ENCODE peak calls at places on chromosome 4, in four cellular contexts. P is GM20000, E is prostate gland, W is WTC11. S is an unnamed sample.
A peak's percentile ranks its signal among the peaks of the same experiment; 100 is the strongest.

GRCh38 chr4:172844556-172844955 is 324.1 kb upstream of the GALNT7 start:
- DNase-seq in E (no peak), P (no peak), W (no peak), S (no peak)

GRCh38 chr4:13384055-13384454 is 100.1 kb downstream of the RAB28 start:
- DNase-seq in W (no peak), E (no peak), P (no peak), S (no peak)

GRCh38 chr4:118221193-118221800 is 131.5 kb downstream of the PRSS12 start:
- DNase-seq in W (no peak), P (no peak), E (no peak), S (no peak)

GRCh38 chr4:26992657-26993361 is 132.2 kb downstream of the STIM2 start:
- DNase-seq in W (no peak), P (peak; percentile 59), E (peak; percentile 7), S (peak; percentile 74)

GRCh38 chr4:109730294-109731051 is 603 bp upstream of the PLA2G12A start:
- DNase-seq in W (peak; percentile 61), E (peak; percentile 53), P (no peak), S (no peak)

GRCh38 chr4:183987529-183987946 is 82.4 kb downstream of the STOX2 start:
- DNase-seq in E (peak; percentile 75), P (no peak), W (peak; percentile 30), S (no peak)

GRCh38 chr4:24570172-24570571 is 14.2 kb downstream of the DHX15 start:
- DNase-seq in P (no peak), W (no peak), E (no peak), S (no peak)

GRCh38 chr4:118326585-118326984 is 26.2 kb downstream of the PRSS12 start:
- DNase-seq in W (no peak), P (no peak), E (no peak), S (no peak)

GRCh38 chr4:137129471-137130244 is 402.6 kb downstream of the PCDH18 start:
- DNase-seq in P (no peak), E (no peak), W (no peak), S (no peak)

GRCh38 chr4:41438564-41438963 is 99.4 kb upstream of the LIMCH1 start:
- DNase-seq in W (no peak), E (no peak), P (no peak), S (no peak)

GRCh38 chr4:94575652-94576051 is 123.9 kb downstream of the PDLIM5 start:
- DNase-seq in E (no peak), W (no peak), P (no peak), S (no peak)

GRCh38 chr4:94581766-94582165 is 130.0 kb downstream of the PDLIM5 start:
- DNase-seq in E (no peak), W (no peak), P (no peak), S (no peak)

GRCh38 chr4:94576163-94576562 is 124.4 kb downstream of the PDLIM5 start:
- DNase-seq in P (no peak), W (no peak), E (no peak), S (no peak)

GRCh38 chr4:94577136-94577535 is 125.4 kb downstream of the PDLIM5 start:
- DNase-seq in E (no peak), W (peak; percentile 28), P (no peak), S (no peak)

GRCh38 chr4:94578195-94578594 is 126.5 kb downstream of the PDLIM5 start:
- DNase-seq in E (no peak), P (no peak), W (no peak), S (no peak)
- TF ChIP-seq CTCF in E (no peak), P (no peak), W (no peak), S (no peak)

GRCh38 chr4:165324918-165325304 is 2.6 kb upstream of the MSMO1 start:
- DNase-seq in W (no peak), P (no peak), E (no peak), S (no peak)

GRCh38 chr4:165326831-165327210 is 648 bp upstream of the MSMO1 start:
- DNase-seq in E (no peak), P (peak; percentile 59), W (peak; percentile 36), S (no peak)

GRCh38 chr4:165325732-165326512 is 1.5 kb upstream of the MSMO1 start:
- DNase-seq in P (no peak), W (no peak), E (no peak), S (no peak)

GRCh38 chr4:165327211-165328100 is at the start of gene MSMO1:
- DNase-seq in W (peak; percentile 99), E (peak; percentile 100), P (peak; percentile 92), S (peak; percentile 98)

DNA sequence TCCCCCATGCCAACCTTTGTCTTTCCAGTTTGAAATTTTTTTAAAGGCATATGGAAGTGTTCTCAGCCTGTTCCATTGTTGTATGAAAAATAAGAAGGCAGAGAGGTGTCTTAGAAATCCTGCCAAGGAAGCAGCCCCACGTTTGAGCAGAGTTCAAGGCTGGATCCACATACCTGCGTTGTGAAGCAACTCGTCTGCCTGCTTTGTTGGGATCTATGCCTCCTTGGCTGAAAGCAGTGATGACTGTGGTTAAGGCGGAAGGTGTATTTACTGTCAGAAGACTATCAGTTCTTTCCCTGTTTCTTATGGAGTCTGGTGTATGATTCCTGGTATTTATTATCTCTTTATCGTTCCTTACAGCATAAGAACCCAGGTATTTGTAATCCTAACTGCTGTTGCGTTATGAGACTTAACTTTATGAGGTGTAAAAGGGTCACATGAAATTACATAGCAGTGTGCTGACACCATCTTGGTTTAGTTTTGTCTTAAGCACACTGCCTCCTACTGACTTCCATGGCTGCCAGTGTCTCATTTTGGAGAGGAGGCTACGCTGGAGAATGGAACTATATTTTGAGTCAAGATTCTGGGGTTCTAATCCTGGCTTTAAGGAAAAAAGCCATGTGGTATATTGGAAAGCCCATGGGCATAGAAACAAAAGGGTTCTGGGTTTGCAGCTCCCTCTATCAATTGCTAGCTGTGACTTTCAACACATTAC is 3.1 kb upstream of the MSMO1 start:
- DNase-seq in W (no peak), P (no peak), E (no peak), S (no peak)
- TF ChIP-seq CTCF in W (no peak), P (no peak), E (no peak), S (no peak)

GRCh38 chr4:55396305-55397023 is 707 bp downstream of the TMEM165 start:
- DNase-seq in P (peak; percentile 53), W (peak; percentile 67), E (peak; percentile 21), S (no peak)

GRCh38 chr4:55397521-55398321 is 2.0 kb downstream of the TMEM165 start:
- DNase-seq in P (no peak), E (no peak), W (no peak), S (no peak)

GRCh38 chr4:55395218-55395528 is 584 bp upstream of the TMEM165 start:
- DNase-seq in P (no peak), E (no peak), W (no peak), S (no peak)

GRCh38 chr4:55397024-55397520 is 1.3 kb downstream of the TMEM165 start:
- DNase-seq in W (no peak), P (no peak), E (no peak), S (no peak)

GRCh38 chr4:55395529-55396304 is at the start of gene TMEM165:
- DNase-seq in P (peak; percentile 95), E (peak; percentile 96), W (peak; percentile 95), S (peak; percentile 59)
- TF ChIP-seq CTCF in P (no peak), E (no peak), W (no peak), S (no peak)

GRCh38 chr4:154049457-154050181 is 260.7 kb upstream of the SFRP2 start:
- DNase-seq in E (no peak), P (no peak), W (peak; percentile 59), S (no peak)
- TF ChIP-seq CTCF in E (no peak), P (no peak), W (no peak), S (peak; percentile 4)

S was measured in GM12864.